ENCODE peak calls at places on chromosomes 6 and 20, in four cellular contexts. One of them, this sample, is unnamed.
A peak's percentile ranks its signal among the peaks of the same experiment; 100 is the strongest.

GRCh38 chr6:101226677-101227135 is 166.8 kb upstream of the GRIK2 start:
- DNase-seq in CD8-positive, alpha-beta T cell: no peak
- DNase-seq in fibroblast of pulmonary artery: peak; percentile 40
- DNase-seq in right lobe of liver: no peak
- DNase-seq in this sample: peak; percentile 38

GRCh38 chr6:34276881-34277762 is 28.3 kb upstream of the SMIM29 start:
- DNase-seq in CD8-positive, alpha-beta T cell: no peak
- DNase-seq in fibroblast of pulmonary artery: no peak
- DNase-seq in right lobe of liver: no peak
- DNase-seq in this sample: peak; percentile 13

GRCh38 chr6:4319992-4320683 is 184.8 kb upstream of the ECI2 start:
- DNase-seq in CD8-positive, alpha-beta T cell: no peak
- DNase-seq in fibroblast of pulmonary artery: peak; percentile 85
- DNase-seq in right lobe of liver: no peak
- DNase-seq in this sample: no peak

GRCh38 chr6:143002686-143003085 is 57.7 kb upstream of the HIVEP2 start:
- DNase-seq in CD8-positive, alpha-beta T cell: no peak
- DNase-seq in fibroblast of pulmonary artery: no peak
- DNase-seq in right lobe of liver: no peak
- DNase-seq in this sample: no peak

GRCh38 chr20:32158351-32158750 is 48.8 kb downstream of the TM9SF4 start:
- DNase-seq in CD8-positive, alpha-beta T cell: no peak
- DNase-seq in fibroblast of pulmonary artery: no peak
- DNase-seq in right lobe of liver: peak; percentile 24
- DNase-seq in this sample: no peak

GRCh38 chr20:43372051-43372450 is 85.6 kb upstream of the SRSF6 start:
- DNase-seq in CD8-positive, alpha-beta T cell: no peak
- DNase-seq in fibroblast of pulmonary artery: peak; percentile 42
- DNase-seq in right lobe of liver: no peak
- DNase-seq in this sample: no peak

GRCh38 chr6:31004285-31004684 is 6.0 kb upstream of the MUC22 start:
- DNase-seq in CD8-positive, alpha-beta T cell: no peak
- DNase-seq in fibroblast of pulmonary artery: no peak
- DNase-seq in right lobe of liver: no peak
- DNase-seq in this sample: no peak

GRCh38 chr6:152723398-152723797 is 25.7 kb downstream of the MYCT1 start:
- DNase-seq in CD8-positive, alpha-beta T cell: no peak
- DNase-seq in fibroblast of pulmonary artery: peak; percentile 78
- DNase-seq in right lobe of liver: no peak
- DNase-seq in this sample: no peak

GRCh38 chr6:32415521-32416019 is 8.6 kb upstream of the BTNL2 start:
- DNase-seq in CD8-positive, alpha-beta T cell: peak; percentile 71
- DNase-seq in fibroblast of pulmonary artery: peak; percentile 81
- DNase-seq in right lobe of liver: peak; percentile 75
- DNase-seq in this sample: peak; percentile 85

GRCh38 chr6:158903801-158904200 is 84.6 kb upstream of the EZR start:
- DNase-seq in CD8-positive, alpha-beta T cell: no peak
- DNase-seq in fibroblast of pulmonary artery: no peak
- DNase-seq in right lobe of liver: no peak
- DNase-seq in this sample: no peak

GRCh38 chr6:11298651-11299420 is 66.4 kb upstream of the NEDD9 start:
- DNase-seq in CD8-positive, alpha-beta T cell: peak; percentile 27
- DNase-seq in fibroblast of pulmonary artery: peak; percentile 11
- DNase-seq in right lobe of liver: peak; percentile 70
- DNase-seq in this sample: peak; percentile 36

GRCh38 chr20:10445758-10446157 is 10.7 kb downstream of the SLX4IP start:
- DNase-seq in CD8-positive, alpha-beta T cell: no peak
- DNase-seq in fibroblast of pulmonary artery: no peak
- DNase-seq in right lobe of liver: no peak
- DNase-seq in this sample: no peak

GRCh38 chr20:26277339-26277738 is 580.7 kb upstream of the ZNF337 start:
- DNase-seq in CD8-positive, alpha-beta T cell: no peak
- DNase-seq in fibroblast of pulmonary artery: no peak
- DNase-seq in right lobe of liver: no peak
- DNase-seq in this sample: no peak

GRCh38 chr6:45420909-45421699 is 43.4 kb upstream of the SUPT3H start:
- DNase-seq in CD8-positive, alpha-beta T cell: no peak
- DNase-seq in fibroblast of pulmonary artery: peak; percentile 47
- DNase-seq in right lobe of liver: no peak
- DNase-seq in this sample: no peak

GRCh38 chr6:154989457-154989856 is 5.7 kb upstream of the TIAM2 start:
- DNase-seq in CD8-positive, alpha-beta T cell: no peak
- DNase-seq in fibroblast of pulmonary artery: peak; percentile 24
- DNase-seq in right lobe of liver: no peak
- DNase-seq in this sample: no peak

GRCh38 chr6:34543421-34543820 is 12.7 kb downstream of the SPDEF start:
- DNase-seq in CD8-positive, alpha-beta T cell: no peak
- DNase-seq in fibroblast of pulmonary artery: peak; percentile 70
- DNase-seq in right lobe of liver: no peak
- DNase-seq in this sample: no peak

GRCh38 chr20:58690351-58690750 is 2.2 kb upstream of the NPEPL1 start:
- DNase-seq in CD8-positive, alpha-beta T cell: no peak
- DNase-seq in fibroblast of pulmonary artery: no peak
- DNase-seq in right lobe of liver: no peak
- DNase-seq in this sample: no peak

GRCh38 chr20:43515628-43516027 is 8.1 kb downstream of the L3MBTL1 start:
- DNase-seq in CD8-positive, alpha-beta T cell: no peak
- DNase-seq in fibroblast of pulmonary artery: no peak
- DNase-seq in right lobe of liver: no peak
- DNase-seq in this sample: no peak

GRCh38 chr20:8389381-8390368 is 257.6 kb downstream of the PLCB1 start:
- DNase-seq in CD8-positive, alpha-beta T cell: no peak
- DNase-seq in fibroblast of pulmonary artery: peak; percentile 81
- DNase-seq in right lobe of liver: no peak
- DNase-seq in this sample: no peak

GRCh38 chr6:87658516-87658915 is 43.5 kb downstream of the AKIRIN2 start:
- DNase-seq in CD8-positive, alpha-beta T cell: no peak
- DNase-seq in fibroblast of pulmonary artery: peak; percentile 36
- DNase-seq in right lobe of liver: no peak
- DNase-seq in this sample: no peak

GRCh38 chr20:53901064-53901463 is 169.3 kb downstream of the BCAS1 start:
- DNase-seq in CD8-positive, alpha-beta T cell: no peak
- DNase-seq in fibroblast of pulmonary artery: peak; percentile 52
- DNase-seq in right lobe of liver: no peak
- DNase-seq in this sample: no peak

GRCh38 chr6:129852257-129852858 is 8.8 kb downstream of the TMEM244 start:
- DNase-seq in CD8-positive, alpha-beta T cell: no peak
- DNase-seq in fibroblast of pulmonary artery: peak; percentile 46
- DNase-seq in right lobe of liver: no peak
- DNase-seq in this sample: no peak

GRCh38 chr6:24933868-24934401 is 1.8 kb downstream of the RIPOR2 start:
- DNase-seq in CD8-positive, alpha-beta T cell: peak; percentile 51
- DNase-seq in fibroblast of pulmonary artery: peak; percentile 21
- DNase-seq in right lobe of liver: no peak
- DNase-seq in this sample: peak; percentile 15

GRCh38 chr6:27502508-27503435 is 29.9 kb upstream of the ZNF184 start:
- DNase-seq in CD8-positive, alpha-beta T cell: peak; percentile 76
- DNase-seq in fibroblast of pulmonary artery: peak; percentile 71
- DNase-seq in right lobe of liver: no peak
- DNase-seq in this sample: peak; percentile 71

GRCh38 chr20:45985573-45985972 is 13.6 kb upstream of the ZNF335 start:
- DNase-seq in CD8-positive, alpha-beta T cell: no peak
- DNase-seq in fibroblast of pulmonary artery: peak; percentile 21
- DNase-seq in right lobe of liver: no peak
- DNase-seq in this sample: no peak

GRCh38 chr6:3162067-3162497 is 4.7 kb upstream of the TUBB2A start:
- DNase-seq in CD8-positive, alpha-beta T cell: no peak
- DNase-seq in fibroblast of pulmonary artery: no peak
- DNase-seq in right lobe of liver: no peak
- DNase-seq in this sample: no peak

GRCh38 chr20:24672181-24672880 is 202.9 kb downstream of the SYNDIG1 start:
- DNase-seq in CD8-positive, alpha-beta T cell: no peak
- DNase-seq in fibroblast of pulmonary artery: no peak
- DNase-seq in right lobe of liver: no peak
- DNase-seq in this sample: no peak

DNA sequence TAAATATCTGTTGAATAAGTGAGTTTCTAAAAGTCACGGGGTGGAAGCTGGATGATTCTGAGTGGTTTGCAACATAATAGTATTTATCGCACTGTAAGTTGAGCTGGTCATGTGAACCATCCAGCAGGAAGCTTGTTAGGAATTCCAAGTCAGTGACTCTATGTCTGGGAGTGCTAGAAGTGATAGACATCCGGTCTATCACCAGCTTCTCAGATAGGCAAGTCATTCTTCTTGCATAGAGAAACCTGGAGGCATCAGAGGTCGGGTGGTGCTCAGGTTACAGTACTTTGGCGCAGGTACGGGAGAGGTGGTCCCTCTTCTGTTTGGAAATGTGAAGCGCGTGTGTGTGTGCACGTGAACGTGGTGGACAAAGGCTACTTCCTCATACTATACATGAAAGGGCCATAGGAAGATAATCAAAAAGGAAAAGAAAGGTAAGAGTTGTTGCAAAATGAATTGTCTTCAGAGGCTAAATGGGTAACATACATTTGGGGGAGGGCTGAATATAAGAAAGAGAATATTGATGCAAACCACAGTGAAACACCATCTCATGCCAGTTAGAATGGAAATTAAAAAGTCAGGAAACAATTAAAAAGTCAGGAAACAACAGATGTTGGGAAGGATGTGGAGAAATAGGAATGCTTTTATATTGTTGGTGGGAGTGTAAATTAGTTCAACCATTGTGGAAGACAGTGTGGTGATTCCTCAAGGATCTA is 299.3 kb upstream of the ZFP64 start:
- DNase-seq in CD8-positive, alpha-beta T cell: no peak
- DNase-seq in fibroblast of pulmonary artery: peak; percentile 95
- DNase-seq in right lobe of liver: no peak
- DNase-seq in this sample: no peak
- TF ChIP-seq CTCF in CD8-positive, alpha-beta T cell: no peak
- TF ChIP-seq CTCF in fibroblast of pulmonary artery: no peak
- TF ChIP-seq CTCF in right lobe of liver: no peak
- TF ChIP-seq CTCF in this sample: no peak

GRCh38 chr20:708956-709355 is 33.4 kb upstream of the SCRT2 start:
- DNase-seq in CD8-positive, alpha-beta T cell: no peak
- DNase-seq in fibroblast of pulmonary artery: no peak
- DNase-seq in right lobe of liver: no peak
- DNase-seq in this sample: no peak

GRCh38 chr20:711526-711925 is 35.9 kb upstream of the SCRT2 start:
- DNase-seq in CD8-positive, alpha-beta T cell: no peak
- DNase-seq in fibroblast of pulmonary artery: no peak
- DNase-seq in right lobe of liver: no peak
- DNase-seq in this sample: no peak

GRCh38 chr20:709421-709820 is 33.8 kb upstream of the SCRT2 start:
- DNase-seq in CD8-positive, alpha-beta T cell: no peak
- DNase-seq in fibroblast of pulmonary artery: peak; percentile 10
- DNase-seq in right lobe of liver: no peak
- DNase-seq in this sample: no peak

GRCh38 chr20:709864-710761 is 34.5 kb upstream of the SCRT2 start:
- DNase-seq in CD8-positive, alpha-beta T cell: no peak
- DNase-seq in fibroblast of pulmonary artery: no peak
- DNase-seq in right lobe of liver: no peak
- DNase-seq in this sample: peak; percentile 79

GRCh38 chr20:710762-711120 is 35.1 kb upstream of the SCRT2 start:
- DNase-seq in CD8-positive, alpha-beta T cell: no peak
- DNase-seq in fibroblast of pulmonary artery: no peak
- DNase-seq in right lobe of liver: no peak
- DNase-seq in this sample: no peak
- TF ChIP-seq CTCF in CD8-positive, alpha-beta T cell: no peak
- TF ChIP-seq CTCF in fibroblast of pulmonary artery: no peak
- TF ChIP-seq CTCF in right lobe of liver: no peak
- TF ChIP-seq CTCF in this sample: no peak

GRCh38 chr20:63576311-63576710 is 2.3 kb upstream of the HELZ2 start:
- DNase-seq in CD8-positive, alpha-beta T cell: peak; percentile 1
- DNase-seq in fibroblast of pulmonary artery: no peak
- DNase-seq in right lobe of liver: no peak
- DNase-seq in this sample: no peak

GRCh38 chr20:63580796-63581461 is 6.9 kb upstream of the HELZ2 start:
- DNase-seq in CD8-positive, alpha-beta T cell: peak; percentile 84
- DNase-seq in fibroblast of pulmonary artery: peak; percentile 61
- DNase-seq in right lobe of liver: no peak
- DNase-seq in this sample: peak; percentile 37

GRCh38 chr20:63577317-63577894 is 3.4 kb upstream of the HELZ2 start:
- DNase-seq in CD8-positive, alpha-beta T cell: peak; percentile 15
- DNase-seq in fibroblast of pulmonary artery: no peak
- DNase-seq in right lobe of liver: peak; percentile 91
- DNase-seq in this sample: no peak

GRCh38 chr20:63579017-63579705 is 5.1 kb upstream of the HELZ2 start:
- DNase-seq in CD8-positive, alpha-beta T cell: peak; percentile 14
- DNase-seq in fibroblast of pulmonary artery: no peak
- DNase-seq in right lobe of liver: no peak
- DNase-seq in this sample: no peak

DNA sequence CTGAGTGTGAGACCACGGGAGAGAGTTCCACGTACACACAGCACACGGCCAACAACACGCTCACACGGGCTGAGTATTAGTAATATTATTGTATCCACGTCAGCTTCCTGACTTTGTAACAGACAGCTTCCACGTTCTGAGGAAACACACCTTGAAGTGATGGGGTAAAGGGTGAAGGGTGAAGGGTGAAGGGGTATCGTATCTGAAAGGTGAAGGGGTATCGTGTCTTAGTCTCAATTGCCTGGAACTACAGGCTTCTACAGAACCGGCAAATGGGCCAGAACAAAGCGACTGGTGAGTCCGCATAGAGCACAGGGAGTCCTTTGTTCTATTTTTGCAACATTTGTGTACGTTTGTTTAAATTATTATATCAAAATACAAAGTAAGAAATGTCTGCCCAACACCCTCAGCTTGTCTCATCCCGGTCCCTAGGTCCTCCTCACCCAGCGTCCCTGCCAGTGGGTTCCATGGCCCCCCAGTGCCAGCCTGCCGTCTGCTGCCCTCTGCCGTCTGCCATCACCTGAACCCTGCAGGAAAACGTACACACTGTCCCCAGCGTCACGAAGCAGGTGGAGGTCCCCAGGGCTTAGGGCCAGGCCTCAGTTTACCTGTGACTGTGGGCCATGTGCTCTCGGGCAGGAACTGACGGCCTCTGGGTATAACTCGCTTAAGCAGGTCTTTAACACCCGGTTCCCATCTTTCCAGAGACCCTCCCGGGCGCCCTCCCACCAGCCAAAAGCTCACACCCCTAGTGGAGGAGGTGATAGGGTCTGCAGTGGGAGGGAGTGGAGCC is 4.4 kb upstream of the HELZ2 start:
- DNase-seq in CD8-positive, alpha-beta T cell: peak; percentile 26
- DNase-seq in fibroblast of pulmonary artery: no peak
- DNase-seq in right lobe of liver: no peak
- DNase-seq in this sample: no peak
- TF ChIP-seq CTCF in CD8-positive, alpha-beta T cell: no peak
- TF ChIP-seq CTCF in fibroblast of pulmonary artery: no peak
- TF ChIP-seq CTCF in right lobe of liver: no peak
- TF ChIP-seq CTCF in this sample: no peak

GRCh38 chr20:33470457-33470856 is 19.4 kb upstream of the CBFA2T2 start:
- DNase-seq in CD8-positive, alpha-beta T cell: no peak
- DNase-seq in fibroblast of pulmonary artery: no peak
- DNase-seq in right lobe of liver: no peak
- DNase-seq in this sample: no peak

GRCh38 chr20:33466303-33466646 is 22.7 kb upstream of the SNTA1 start:
- DNase-seq in CD8-positive, alpha-beta T cell: no peak
- DNase-seq in fibroblast of pulmonary artery: no peak
- DNase-seq in right lobe of liver: no peak
- DNase-seq in this sample: no peak

GRCh38 chr20:33460711-33461110 is 17.1 kb upstream of the SNTA1 start:
- DNase-seq in CD8-positive, alpha-beta T cell: no peak
- DNase-seq in fibroblast of pulmonary artery: no peak
- DNase-seq in right lobe of liver: no peak
- DNase-seq in this sample: no peak

GRCh38 chr20:33463332-33464101 is 20.0 kb upstream of the SNTA1 start:
- DNase-seq in CD8-positive, alpha-beta T cell: no peak
- DNase-seq in fibroblast of pulmonary artery: no peak
- DNase-seq in right lobe of liver: no peak
- DNase-seq in this sample: no peak

GRCh38 chr20:33465536-33466302 is 22.2 kb upstream of the SNTA1 start:
- DNase-seq in CD8-positive, alpha-beta T cell: no peak
- DNase-seq in fibroblast of pulmonary artery: no peak
- DNase-seq in right lobe of liver: no peak
- DNase-seq in this sample: peak; percentile 74
- TF ChIP-seq CTCF in CD8-positive, alpha-beta T cell: no peak
- TF ChIP-seq CTCF in fibroblast of pulmonary artery: no peak
- TF ChIP-seq CTCF in right lobe of liver: no peak
- TF ChIP-seq CTCF in this sample: no peak